ENCODE peak calls at places on chromosomes 6 and 20, in six cellular contexts. N, O, M, F, S and W are unnamed samples. For H3K27me3 and H3K36me3, the result is how much of the 10 kb centered on the place peaks cover.

GRCh38 chr20:37325206-37325605 is 20.7 kb upstream of the SRC start:
- DNase-seq in N (no peak), O (peak), M (no peak), F (no peak), S (no peak), W (no peak)

GRCh38 chr20:49115565-49115964 is 69.5 kb downstream of the CSE1L start:
- DNase-seq in N (no peak), O (no peak), M (no peak), F (no peak), S (no peak), W (no peak)

GRCh38 chr6:83827050-83827449 is 26.1 kb upstream of the RIPPLY2 start:
- DNase-seq in N (no peak), O (no peak), M (peak), F (no peak), S (no peak), W (no peak)

GRCh38 chr6:90131091-90131490 is 165.6 kb downstream of the BACH2 start:
- DNase-seq in N (no peak), O (no peak), M (no peak), F (no peak), S (no peak), W (no peak)

GRCh38 chr6:155946860-155947259 is 491.2 kb upstream of the NOX3 start:
- DNase-seq in N (no peak), O (no peak), M (no peak), F (no peak), S (no peak), W (no peak)

GRCh38 chr6:70225052-70225451 is 77.8 kb downstream of the COL9A1 start:
- DNase-seq in N (peak), O (no peak), M (no peak), F (no peak), S (no peak), W (no peak)

GRCh38 chr6:5087389-5087788 is 2.2 kb downstream of the PPP1R3G start:
- DNase-seq in N (peak), O (no peak), M (no peak), F (no peak), S (peak), W (no peak)

GRCh38 chr20:31859998-31860380 is 10.3 kb downstream of the DUSP15 start:
- DNase-seq in N (no peak), O (peak), M (no peak), F (no peak), S (no peak), W (peak)

GRCh38 chr20:32528291-32528891 is 56.7 kb downstream of the NOL4L start:
- DNase-seq in N (peak), O (no peak), M (no peak), F (no peak), S (peak), W (no peak)

GRCh38 chr20:63230800-63231268 is 4.9 kb upstream of the BIRC7 start:
- DNase-seq in N (no peak), O (peak), M (peak), F (no peak), S (peak), W (no peak)

GRCh38 chr6:159976844-159977241 is 8.0 kb downstream of the IGF2R start:
- DNase-seq in N (no peak), O (no peak), M (no peak), F (no peak), S (no peak), W (no peak)

GRCh38 chr6:108837236-108837971 is 10.8 kb upstream of the ARMC2 start:
- DNase-seq in N (no peak), O (no peak), M (peak), F (no peak), S (no peak), W (peak)

GRCh38 chr6:114934079-114934478 is 591.3 kb upstream of the HS3ST5 start:
- DNase-seq in N (no peak), O (no peak), M (no peak), F (no peak), S (no peak), W (no peak)

GRCh38 chr6:77178821-77179220 is 284.5 kb downstream of the HTR1B start:
- DNase-seq in N (no peak), O (no peak), M (peak), F (no peak), S (no peak), W (no peak)

GRCh38 chr20:43022081-43022480 is 167.6 kb downstream of the PTPRT start:
- DNase-seq in N (no peak), O (no peak), M (no peak), F (no peak), S (no peak), W (no peak)

GRCh38 chr6:151359486-151359885 is 31.9 kb downstream of the ZBTB2 start:
- DNase-seq in N (no peak), O (no peak), M (no peak), F (no peak), S (no peak), W (no peak)

GRCh38 chr6:40819182-40819834 is 219.7 kb downstream of the UNC5CL start:
- DNase-seq in N (no peak), O (no peak), M (no peak), F (no peak), S (no peak), W (no peak)

GRCh38 chr20:19757487-19757972 is 528 bp upstream of the RIN2 start:
- DNase-seq in N (peak), O (peak), M (peak), F (peak), S (peak), W (no peak)

GRCh38 chr20:56527521-56527920 is 3.0 kb downstream of the FAM209A start:
- DNase-seq in N (no peak), O (no peak), M (no peak), F (no peak), S (no peak), W (no peak)

GRCh38 chr6:21918666-21919065 is 325.1 kb downstream of the SOX4 start:
- DNase-seq in N (no peak), O (no peak), M (no peak), F (no peak), S (no peak), W (no peak)

GRCh38 chr6:34182751-34183531 is 37.1 kb upstream of the GRM4 start:
- DNase-seq in N (no peak), O (peak), M (no peak), F (no peak), S (no peak), W (no peak)

GRCh38 chr6:32318501-32318900 is 53.2 kb downstream of the TSBP1 start:
- DNase-seq in N (no peak), O (no peak), M (no peak), F (no peak), S (no peak), W (no peak)

GRCh38 chr6:32317532-32317931 is 54.2 kb downstream of the TSBP1 start:
- DNase-seq in N (no peak), O (no peak), M (no peak), F (no peak), S (no peak), W (no peak)

DNA sequence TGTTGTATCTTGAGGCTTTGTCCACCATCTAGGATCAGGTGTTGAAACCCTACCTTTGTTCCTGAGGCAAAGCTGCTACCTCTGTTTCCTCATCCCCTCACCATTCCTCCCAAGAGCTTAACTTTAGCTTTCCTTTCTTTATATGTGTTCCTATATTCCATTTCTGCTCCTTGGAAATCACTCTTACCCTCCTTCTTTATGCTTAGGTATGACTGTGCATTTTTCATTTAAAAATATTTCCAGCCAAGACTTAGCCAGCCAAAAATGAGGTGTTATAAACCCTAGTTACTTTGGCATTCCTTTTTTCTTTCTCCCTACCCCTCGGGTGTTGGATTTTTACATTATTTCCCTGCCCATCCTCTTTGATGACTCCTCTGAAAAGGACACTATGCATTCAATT is 57.7 kb downstream of the TSBP1 start:
- DNase-seq in N (no peak), O (no peak), M (no peak), F (no peak), S (no peak), W (no peak)
- H3K27me3 ChIP-seq in N (under half), O (under half), M (under half), F (under half), S (under half), W (under half)

GRCh38 chr20:10508060-10508459 is 73.0 kb downstream of the SLX4IP start:
- DNase-seq in N (no peak), O (no peak), M (no peak), F (no peak), S (no peak), W (no peak)

GRCh38 chr20:10508468-10509251 is 73.6 kb downstream of the SLX4IP start:
- DNase-seq in N (no peak), O (no peak), M (no peak), F (no peak), S (no peak), W (peak)

GRCh38 chr20:10510216-10510615 is 75.1 kb downstream of the SLX4IP start:
- DNase-seq in N (no peak), O (no peak), M (no peak), F (no peak), S (no peak), W (no peak)

GRCh38 chr20:10511166-10511506 is 76.0 kb downstream of the SLX4IP start:
- DNase-seq in N (no peak), O (no peak), M (no peak), F (no peak), S (no peak), W (no peak)

DNA sequence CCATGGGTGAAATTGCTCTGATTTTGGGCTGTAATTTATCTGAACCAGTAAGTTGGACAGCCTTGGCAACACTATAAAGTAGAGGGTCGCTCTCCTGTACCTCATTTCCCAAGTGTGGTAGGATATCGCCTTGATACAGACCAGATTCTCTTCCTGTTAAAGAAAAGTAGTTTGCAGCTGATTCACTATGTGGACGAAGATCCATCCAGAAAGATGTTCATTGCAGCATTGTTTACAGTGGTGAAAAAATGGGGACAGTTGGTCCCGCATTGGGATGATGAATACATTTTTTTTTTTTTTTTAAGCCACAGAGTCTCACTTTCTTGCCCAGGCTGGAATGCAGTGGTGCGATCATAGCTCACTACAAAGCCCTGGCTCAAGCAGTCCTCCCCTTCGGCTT is 74.3 kb downstream of the SLX4IP start:
- DNase-seq in N (no peak), O (no peak), M (no peak), F (no peak), S (no peak), W (no peak)
- H3K27ac ChIP-seq in N (peak), O (no peak), M (no peak), F (peak), S (peak), W (no peak)

GRCh38 chr6:126117251-126117650 is 130.9 kb downstream of the TRMT11 start:
- DNase-seq in N (no peak), O (no peak), M (no peak), F (no peak), S (no peak), W (no peak)
- H3K36me3 ChIP-seq in N (under half), O (under half), M (under half), F (under half), S (under half), W (under half)

GRCh38 chr20:53890434-53891305 is 179.7 kb downstream of the BCAS1 start:
- DNase-seq in N (no peak), O (no peak), M (no peak), F (no peak), S (no peak), W (no peak)
- H3K27me3 ChIP-seq in N (under half), O (under half), M (under half), F (under half), S (under half), W (under half)

GRCh38 chr20:50470249-50470858 is 39.8 kb upstream of the PTPN1 start:
- DNase-seq in N (no peak), O (no peak), M (no peak), F (no peak), S (no peak), W (no peak)
- H3K27ac ChIP-seq in N (no peak), O (no peak), M (no peak), F (no peak), S (no peak), W (no peak)

GRCh38 chr20:17619351-17620093 is 49.6 kb downstream of the DSTN start:
- DNase-seq in N (no peak), O (peak), M (no peak), F (no peak), S (no peak), W (no peak)
- H3K36me3 ChIP-seq in N (half or more), O (under half), M (under half), F (under half), S (half or more), W (half or more)

GRCh38 chr20:40689943-40690835 is 1.2 kb upstream of the MAFB start:
- DNase-seq in N (peak), O (peak), M (peak), F (peak), S (peak), W (peak)
- H3K27me3 ChIP-seq in N (under half), O (under half), M (under half), F (under half), S (half or more), W (under half)